ENCODE peak calls at places on chromosomes 7 and 10, in ten cellular contexts. One of them, this sample, is unnamed.

GRCh38 chr7:20257212-20257611 is 40.0 kb upstream of the MACC1 start:
- DNase-seq in brain microvascular endothelial cell: no peak
- DNase-seq in lower lobe of right lung: no peak
- DNase-seq in BJ: no peak
- DNase-seq in body of pancreas: no peak
- DNase-seq in dorsolateral prefrontal cortex: no peak
- DNase-seq in kidney epithelial cell: no peak
- DNase-seq in left ventricle myocardium inferior: no peak
- DNase-seq in tibial artery: no peak
- DNase-seq in IMR-90: no peak
- DNase-seq in this sample: no peak

GRCh38 chr10:126062132-126063032 is 166.0 kb downstream of the FANK1 start:
- DNase-seq in lower lobe of right lung: peak
- DNase-seq in kidney epithelial cell: peak
- DNase-seq in BJ: peak
- DNase-seq in tibial artery: peak
- DNase-seq in brain microvascular endothelial cell: peak
- DNase-seq in body of pancreas: peak
- DNase-seq in left ventricle myocardium inferior: peak
- DNase-seq in IMR-90: peak
- DNase-seq in dorsolateral prefrontal cortex: peak
- DNase-seq in this sample: no peak

GRCh38 chr10:36109399-36110023 is 467.4 kb upstream of the FZD8 start:
- DNase-seq in kidney epithelial cell: no peak
- DNase-seq in tibial artery: no peak
- DNase-seq in lower lobe of right lung: no peak
- DNase-seq in IMR-90: no peak
- DNase-seq in body of pancreas: no peak
- DNase-seq in BJ: no peak
- DNase-seq in brain microvascular endothelial cell: no peak
- DNase-seq in dorsolateral prefrontal cortex: no peak
- DNase-seq in left ventricle myocardium inferior: no peak
- DNase-seq in this sample: no peak

GRCh38 chr7:36181668-36182067 is 28.6 kb downstream of the EEPD1 start:
- DNase-seq in lower lobe of right lung: no peak
- DNase-seq in BJ: no peak
- DNase-seq in kidney epithelial cell: no peak
- DNase-seq in brain microvascular endothelial cell: no peak
- DNase-seq in body of pancreas: no peak
- DNase-seq in IMR-90: no peak
- DNase-seq in tibial artery: no peak
- DNase-seq in left ventricle myocardium inferior: no peak
- DNase-seq in dorsolateral prefrontal cortex: no peak
- DNase-seq in this sample: no peak

GRCh38 chr7:134739362-134739761 is 40.1 kb upstream of the CALD1 start:
- DNase-seq in tibial artery: no peak
- DNase-seq in IMR-90: no peak
- DNase-seq in BJ: no peak
- DNase-seq in lower lobe of right lung: no peak
- DNase-seq in kidney epithelial cell: no peak
- DNase-seq in dorsolateral prefrontal cortex: no peak
- DNase-seq in body of pancreas: no peak
- DNase-seq in left ventricle myocardium inferior: no peak
- DNase-seq in brain microvascular endothelial cell: no peak
- DNase-seq in this sample: no peak

GRCh38 chr10:114933588-114933987 is 4.4 kb upstream of the TRUB1 start:
- DNase-seq in body of pancreas: no peak
- DNase-seq in IMR-90: peak
- DNase-seq in kidney epithelial cell: no peak
- DNase-seq in tibial artery: no peak
- DNase-seq in dorsolateral prefrontal cortex: no peak
- DNase-seq in brain microvascular endothelial cell: peak
- DNase-seq in BJ: no peak
- DNase-seq in lower lobe of right lung: no peak
- DNase-seq in left ventricle myocardium inferior: no peak
- DNase-seq in this sample: no peak

GRCh38 chr7:55171157-55171556 is 152.3 kb downstream of the EGFR start:
- DNase-seq in kidney epithelial cell: no peak
- DNase-seq in BJ: no peak
- DNase-seq in IMR-90: no peak
- DNase-seq in body of pancreas: no peak
- DNase-seq in left ventricle myocardium inferior: no peak
- DNase-seq in lower lobe of right lung: no peak
- DNase-seq in tibial artery: peak
- DNase-seq in brain microvascular endothelial cell: no peak
- DNase-seq in dorsolateral prefrontal cortex: no peak
- DNase-seq in this sample: no peak

GRCh38 chr10:28661035-28661434 is 16.3 kb upstream of the BAMBI start:
- DNase-seq in brain microvascular endothelial cell: peak
- DNase-seq in dorsolateral prefrontal cortex: no peak
- DNase-seq in kidney epithelial cell: peak
- DNase-seq in left ventricle myocardium inferior: no peak
- DNase-seq in tibial artery: no peak
- DNase-seq in IMR-90: peak
- DNase-seq in lower lobe of right lung: no peak
- DNase-seq in body of pancreas: no peak
- DNase-seq in BJ: peak
- DNase-seq in this sample: no peak

GRCh38 chr10:78760463-78761240 is 308.1 kb upstream of the ZMIZ1 start:
- DNase-seq in lower lobe of right lung: no peak
- DNase-seq in BJ: no peak
- DNase-seq in brain microvascular endothelial cell: no peak
- DNase-seq in dorsolateral prefrontal cortex: no peak
- DNase-seq in left ventricle myocardium inferior: no peak
- DNase-seq in kidney epithelial cell: no peak
- DNase-seq in IMR-90: no peak
- DNase-seq in body of pancreas: no peak
- DNase-seq in tibial artery: no peak
- DNase-seq in this sample: no peak

GRCh38 chr7:123871998-123872867 is 27.3 kb downstream of the HYAL4 start:
- DNase-seq in brain microvascular endothelial cell: peak
- DNase-seq in kidney epithelial cell: peak
- DNase-seq in left ventricle myocardium inferior: no peak
- DNase-seq in lower lobe of right lung: no peak
- DNase-seq in dorsolateral prefrontal cortex: peak
- DNase-seq in BJ: no peak
- DNase-seq in IMR-90: peak
- DNase-seq in tibial artery: no peak
- DNase-seq in body of pancreas: peak
- DNase-seq in this sample: peak

GRCh38 chr10:132942101-132942739 is at the start of gene CFAP46:
- DNase-seq in brain microvascular endothelial cell: peak
- DNase-seq in dorsolateral prefrontal cortex: peak
- DNase-seq in tibial artery: no peak
- DNase-seq in BJ: no peak
- DNase-seq in lower lobe of right lung: no peak
- DNase-seq in IMR-90: peak
- DNase-seq in kidney epithelial cell: no peak
- DNase-seq in left ventricle myocardium inferior: peak
- DNase-seq in body of pancreas: peak
- DNase-seq in this sample: no peak

GRCh38 chr7:27156508-27156898 is at the start of gene HOXA7:
- DNase-seq in tibial artery: peak
- DNase-seq in brain microvascular endothelial cell: no peak
- DNase-seq in lower lobe of right lung: no peak
- DNase-seq in dorsolateral prefrontal cortex: no peak
- DNase-seq in BJ: no peak
- DNase-seq in IMR-90: peak
- DNase-seq in left ventricle myocardium inferior: no peak
- DNase-seq in kidney epithelial cell: no peak
- DNase-seq in body of pancreas: peak
- DNase-seq in this sample: no peak

GRCh38 chr7:45623740-45624391 is 49.7 kb downstream of the ADCY1 start:
- DNase-seq in IMR-90: no peak
- DNase-seq in left ventricle myocardium inferior: no peak
- DNase-seq in kidney epithelial cell: no peak
- DNase-seq in lower lobe of right lung: no peak
- DNase-seq in dorsolateral prefrontal cortex: no peak
- DNase-seq in body of pancreas: no peak
- DNase-seq in tibial artery: no peak
- DNase-seq in brain microvascular endothelial cell: no peak
- DNase-seq in BJ: no peak
- DNase-seq in this sample: no peak

GRCh38 chr10:122348512-122348911 is 26.0 kb upstream of the PLEKHA1 start:
- DNase-seq in lower lobe of right lung: no peak
- DNase-seq in dorsolateral prefrontal cortex: no peak
- DNase-seq in body of pancreas: no peak
- DNase-seq in tibial artery: no peak
- DNase-seq in left ventricle myocardium inferior: no peak
- DNase-seq in kidney epithelial cell: peak
- DNase-seq in IMR-90: no peak
- DNase-seq in brain microvascular endothelial cell: no peak
- DNase-seq in BJ: no peak
- DNase-seq in this sample: no peak

GRCh38 chr10:130351466-130352290 is 215.5 kb downstream of the GLRX3 start:
- DNase-seq in brain microvascular endothelial cell: no peak
- DNase-seq in lower lobe of right lung: no peak
- DNase-seq in left ventricle myocardium inferior: no peak
- DNase-seq in IMR-90: no peak
- DNase-seq in tibial artery: no peak
- DNase-seq in BJ: no peak
- DNase-seq in kidney epithelial cell: no peak
- DNase-seq in dorsolateral prefrontal cortex: no peak
- DNase-seq in body of pancreas: no peak
- DNase-seq in this sample: no peak

GRCh38 chr7:116591202-116592040 is 66.6 kb downstream of the CAV1 start:
- DNase-seq in IMR-90: peak
- DNase-seq in kidney epithelial cell: no peak
- DNase-seq in dorsolateral prefrontal cortex: no peak
- DNase-seq in body of pancreas: no peak
- DNase-seq in BJ: no peak
- DNase-seq in tibial artery: no peak
- DNase-seq in left ventricle myocardium inferior: no peak
- DNase-seq in brain microvascular endothelial cell: no peak
- DNase-seq in lower lobe of right lung: no peak
- DNase-seq in this sample: no peak

GRCh38 chr10:111756541-111757061 is 427.0 kb downstream of the GPAM start:
- DNase-seq in brain microvascular endothelial cell: no peak
- DNase-seq in dorsolateral prefrontal cortex: peak
- DNase-seq in kidney epithelial cell: peak
- DNase-seq in left ventricle myocardium inferior: peak
- DNase-seq in IMR-90: no peak
- DNase-seq in body of pancreas: peak
- DNase-seq in BJ: no peak
- DNase-seq in lower lobe of right lung: peak
- DNase-seq in tibial artery: peak
- DNase-seq in this sample: no peak
- TF ChIP-seq CTCF in brain microvascular endothelial cell: peak
- TF ChIP-seq CTCF in dorsolateral prefrontal cortex: peak
- TF ChIP-seq CTCF in kidney epithelial cell: peak
- TF ChIP-seq CTCF in left ventricle myocardium inferior: peak
- TF ChIP-seq CTCF in IMR-90: no peak
- TF ChIP-seq CTCF in body of pancreas: peak
- TF ChIP-seq CTCF in BJ: peak
- TF ChIP-seq CTCF in lower lobe of right lung: peak
- TF ChIP-seq CTCF in tibial artery: peak
- TF ChIP-seq CTCF in this sample: no peak

GRCh38 chr10:230758-231157 is 95.5 kb downstream of the ZMYND11 start:
- DNase-seq in IMR-90: no peak
- DNase-seq in tibial artery: no peak
- DNase-seq in lower lobe of right lung: no peak
- DNase-seq in dorsolateral prefrontal cortex: no peak
- DNase-seq in BJ: no peak
- DNase-seq in brain microvascular endothelial cell: no peak
- DNase-seq in kidney epithelial cell: no peak
- DNase-seq in left ventricle myocardium inferior: no peak
- DNase-seq in body of pancreas: no peak
- DNase-seq in this sample: no peak
- H3K4me3 ChIP-seq in IMR-90: no peak
- H3K4me3 ChIP-seq in tibial artery: no peak
- H3K4me3 ChIP-seq in lower lobe of right lung: no peak
- H3K4me3 ChIP-seq in dorsolateral prefrontal cortex: no peak
- H3K4me3 ChIP-seq in BJ: no peak
- H3K4me3 ChIP-seq in brain microvascular endothelial cell: no peak
- H3K4me3 ChIP-seq in kidney epithelial cell: no peak
- H3K4me3 ChIP-seq in left ventricle myocardium inferior: no peak
- H3K4me3 ChIP-seq in body of pancreas: no peak
- H3K4me3 ChIP-seq in this sample: no peak

GRCh38 chr7:71735961-71736556 is 604.1 kb downstream of the GALNT17 start:
- DNase-seq in brain microvascular endothelial cell: peak
- DNase-seq in body of pancreas: peak
- DNase-seq in BJ: no peak
- DNase-seq in IMR-90: peak
- DNase-seq in dorsolateral prefrontal cortex: peak
- DNase-seq in lower lobe of right lung: peak
- DNase-seq in kidney epithelial cell: peak
- DNase-seq in tibial artery: peak
- DNase-seq in left ventricle myocardium inferior: no peak
- DNase-seq in this sample: peak

GRCh38 chr7:71727347-71727746 is 595.4 kb downstream of the GALNT17 start:
- DNase-seq in brain microvascular endothelial cell: no peak
- DNase-seq in left ventricle myocardium inferior: no peak
- DNase-seq in IMR-90: no peak
- DNase-seq in kidney epithelial cell: no peak
- DNase-seq in tibial artery: no peak
- DNase-seq in body of pancreas: no peak
- DNase-seq in dorsolateral prefrontal cortex: no peak
- DNase-seq in BJ: no peak
- DNase-seq in lower lobe of right lung: no peak
- DNase-seq in this sample: no peak

DNA sequence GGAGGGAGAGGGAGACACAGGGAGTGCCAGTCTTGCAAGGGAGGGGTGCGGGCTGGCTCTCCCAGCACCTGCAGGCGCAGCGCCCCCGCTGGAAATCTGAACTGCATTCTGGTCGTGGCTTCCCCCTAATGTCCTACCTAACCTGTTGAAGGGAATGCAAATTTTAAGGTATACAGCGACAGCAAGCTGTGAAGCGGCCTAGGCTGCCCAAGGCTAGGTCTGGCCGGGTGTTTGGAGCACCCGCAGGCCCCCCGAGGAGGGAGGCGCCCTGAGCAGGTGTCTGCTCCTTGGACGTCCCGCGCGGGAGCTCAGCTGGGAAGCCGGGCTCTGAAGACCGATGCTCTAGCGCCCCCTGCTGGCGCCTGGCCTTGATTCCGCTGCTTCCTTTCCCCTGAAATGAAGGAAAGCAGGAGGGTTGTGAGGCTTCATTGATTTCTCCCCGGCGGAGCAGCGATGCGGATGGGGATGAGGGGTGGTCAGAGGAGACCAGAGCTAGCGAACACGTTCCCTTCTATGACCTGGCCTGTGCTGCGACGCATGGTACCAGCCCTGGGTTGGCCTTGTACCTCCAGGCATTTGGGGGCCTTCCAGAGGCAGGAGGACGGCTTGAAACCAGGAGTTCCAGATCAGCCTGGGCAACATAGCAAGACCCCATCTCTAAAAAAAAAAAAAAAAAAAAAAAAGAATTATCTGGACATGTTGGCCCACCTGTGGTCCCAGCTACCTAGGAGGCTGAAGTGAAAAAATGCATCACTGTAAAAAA is 601.3 kb downstream of the GALNT17 start:
- DNase-seq in IMR-90: peak
- DNase-seq in body of pancreas: peak
- DNase-seq in lower lobe of right lung: peak
- DNase-seq in tibial artery: peak
- DNase-seq in left ventricle myocardium inferior: peak
- DNase-seq in BJ: no peak
- DNase-seq in kidney epithelial cell: no peak
- DNase-seq in brain microvascular endothelial cell: peak
- DNase-seq in dorsolateral prefrontal cortex: peak
- DNase-seq in this sample: peak
- TF ChIP-seq CTCF in IMR-90: peak
- TF ChIP-seq CTCF in body of pancreas: peak
- TF ChIP-seq CTCF in lower lobe of right lung: peak
- TF ChIP-seq CTCF in tibial artery: peak
- TF ChIP-seq CTCF in left ventricle myocardium inferior: peak
- TF ChIP-seq CTCF in BJ: peak
- TF ChIP-seq CTCF in kidney epithelial cell: peak
- TF ChIP-seq CTCF in brain microvascular endothelial cell: peak
- TF ChIP-seq CTCF in dorsolateral prefrontal cortex: peak
- TF ChIP-seq CTCF in this sample: peak

GRCh38 chr10:79981356-79981672 is 32.4 kb upstream of the SFTPD start:
- DNase-seq in brain microvascular endothelial cell: no peak
- DNase-seq in left ventricle myocardium inferior: peak
- DNase-seq in body of pancreas: no peak
- DNase-seq in IMR-90: no peak
- DNase-seq in kidney epithelial cell: no peak
- DNase-seq in BJ: no peak
- DNase-seq in lower lobe of right lung: no peak
- DNase-seq in tibial artery: no peak
- DNase-seq in dorsolateral prefrontal cortex: no peak
- DNase-seq in this sample: no peak
- H3K4me3 ChIP-seq in brain microvascular endothelial cell: peak
- H3K4me3 ChIP-seq in left ventricle myocardium inferior: peak
- H3K4me3 ChIP-seq in body of pancreas: peak
- H3K4me3 ChIP-seq in IMR-90: peak
- H3K4me3 ChIP-seq in kidney epithelial cell: peak
- H3K4me3 ChIP-seq in BJ: peak
- H3K4me3 ChIP-seq in lower lobe of right lung: peak
- H3K4me3 ChIP-seq in tibial artery: peak
- H3K4me3 ChIP-seq in dorsolateral prefrontal cortex: peak
- H3K4me3 ChIP-seq in this sample: no peak